ENCODE peak calls at places on chromosomes 4 and X, in eight cellular contexts. One of them, this sample, is unnamed.

GRCh38 chr4:33088713-33089112 is 2368.5 kb downstream of the PCDH7 start:
- DNase-seq in OCI-LY7: no peak
- DNase-seq in mammary epithelial cell: no peak
- DNase-seq in prostate gland: no peak
- DNase-seq in heart right ventricle: no peak
- DNase-seq in upper lobe of right lung: no peak
- DNase-seq in thyroid gland: no peak
- DNase-seq in substantia nigra: no peak
- DNase-seq in this sample: no peak

GRCh38 chr4:74284074-74284473 is 24.2 kb upstream of the EPGN start:
- DNase-seq in upper lobe of right lung: no peak
- DNase-seq in mammary epithelial cell: peak; percentile 73
- DNase-seq in prostate gland: no peak
- DNase-seq in heart right ventricle: no peak
- DNase-seq in OCI-LY7: no peak
- DNase-seq in substantia nigra: no peak
- DNase-seq in thyroid gland: no peak
- DNase-seq in this sample: no peak

GRCh38 chr4:163070023-163070422 is 96.7 kb downstream of the NAF1 start:
- DNase-seq in substantia nigra: no peak
- DNase-seq in mammary epithelial cell: no peak
- DNase-seq in thyroid gland: no peak
- DNase-seq in OCI-LY7: no peak
- DNase-seq in upper lobe of right lung: no peak
- DNase-seq in heart right ventricle: no peak
- DNase-seq in prostate gland: no peak
- DNase-seq in this sample: no peak

GRCh38 chr4:186587416-186588018 is 32.1 kb upstream of the MTNR1A start:
- DNase-seq in thyroid gland: peak; percentile 80
- DNase-seq in substantia nigra: peak; percentile 44
- DNase-seq in mammary epithelial cell: no peak
- DNase-seq in prostate gland: peak; percentile 68
- DNase-seq in upper lobe of right lung: peak; percentile 76
- DNase-seq in OCI-LY7: peak; percentile 46
- DNase-seq in heart right ventricle: peak; percentile 62
- DNase-seq in this sample: no peak

GRCh38 chr4:81919238-81919637 is 447.5 kb upstream of the RASGEF1B start:
- DNase-seq in mammary epithelial cell: peak; percentile 27
- DNase-seq in OCI-LY7: peak; percentile 29
- DNase-seq in upper lobe of right lung: no peak
- DNase-seq in thyroid gland: no peak
- DNase-seq in heart right ventricle: no peak
- DNase-seq in substantia nigra: no peak
- DNase-seq in prostate gland: no peak
- DNase-seq in this sample: no peak

GRCh38 chrX:150308532-150309157 is 54.5 kb upstream of the MAMLD1 start:
- DNase-seq in upper lobe of right lung: no peak
- DNase-seq in mammary epithelial cell: no peak
- DNase-seq in thyroid gland: no peak
- DNase-seq in heart right ventricle: no peak
- DNase-seq in substantia nigra: no peak
- DNase-seq in OCI-LY7: no peak
- DNase-seq in prostate gland: no peak
- DNase-seq in this sample: no peak

GRCh38 chrX:111348363-111348927 is 63.5 kb downstream of the DCX start:
- DNase-seq in substantia nigra: no peak
- DNase-seq in upper lobe of right lung: no peak
- DNase-seq in OCI-LY7: no peak
- DNase-seq in heart right ventricle: peak; percentile 3
- DNase-seq in thyroid gland: no peak
- DNase-seq in prostate gland: no peak
- DNase-seq in mammary epithelial cell: no peak
- DNase-seq in this sample: no peak

GRCh38 chr4:171118091-171118490 is 695.1 kb upstream of the GALNTL6 start:
- DNase-seq in OCI-LY7: no peak
- DNase-seq in mammary epithelial cell: no peak
- DNase-seq in substantia nigra: no peak
- DNase-seq in thyroid gland: no peak
- DNase-seq in prostate gland: no peak
- DNase-seq in upper lobe of right lung: no peak
- DNase-seq in heart right ventricle: no peak
- DNase-seq in this sample: no peak

GRCh38 chrX:39679497-39680157 is 418.1 kb downstream of the BCOR start:
- DNase-seq in thyroid gland: peak; percentile 44
- DNase-seq in OCI-LY7: no peak
- DNase-seq in prostate gland: no peak
- DNase-seq in heart right ventricle: no peak
- DNase-seq in substantia nigra: no peak
- DNase-seq in mammary epithelial cell: no peak
- DNase-seq in upper lobe of right lung: no peak
- DNase-seq in this sample: no peak

GRCh38 chr4:107891299-107891698 is 40.0 kb upstream of the CYP2U1 start:
- DNase-seq in substantia nigra: no peak
- DNase-seq in heart right ventricle: no peak
- DNase-seq in prostate gland: no peak
- DNase-seq in mammary epithelial cell: no peak
- DNase-seq in OCI-LY7: no peak
- DNase-seq in thyroid gland: no peak
- DNase-seq in upper lobe of right lung: no peak
- DNase-seq in this sample: no peak
- H3K27ac ChIP-seq in substantia nigra: no peak overlapping the region
- H3K27ac ChIP-seq in heart right ventricle: no peak overlapping the region
- H3K27ac ChIP-seq in prostate gland: no peak overlapping the region
- H3K27ac ChIP-seq in mammary epithelial cell: no peak overlapping the region
- H3K27ac ChIP-seq in OCI-LY7: no peak overlapping the region
- H3K27ac ChIP-seq in thyroid gland: no peak overlapping the region
- H3K27ac ChIP-seq in upper lobe of right lung: no peak overlapping the region
- H3K27ac ChIP-seq in this sample: no peak overlapping the region

GRCh38 chr4:8393593-8394038 is 46.9 kb downstream of the ACOX3 start:
- DNase-seq in substantia nigra: peak; percentile 50
- DNase-seq in mammary epithelial cell: peak; percentile 84
- DNase-seq in thyroid gland: peak; percentile 87
- DNase-seq in prostate gland: peak; percentile 37
- DNase-seq in OCI-LY7: no peak
- DNase-seq in upper lobe of right lung: no peak
- DNase-seq in heart right ventricle: peak; percentile 74
- DNase-seq in this sample: peak; percentile 33

GRCh38 chr4:8391071-8391470 is 49.5 kb downstream of the ACOX3 start:
- DNase-seq in thyroid gland: no peak
- DNase-seq in OCI-LY7: peak; percentile 59
- DNase-seq in mammary epithelial cell: no peak
- DNase-seq in upper lobe of right lung: no peak
- DNase-seq in prostate gland: no peak
- DNase-seq in substantia nigra: no peak
- DNase-seq in heart right ventricle: no peak
- DNase-seq in this sample: no peak

GRCh38 chr4:8390604-8391003 is 49.9 kb downstream of the ACOX3 start:
- DNase-seq in heart right ventricle: no peak
- DNase-seq in OCI-LY7: no peak
- DNase-seq in substantia nigra: no peak
- DNase-seq in thyroid gland: no peak
- DNase-seq in prostate gland: no peak
- DNase-seq in mammary epithelial cell: no peak
- DNase-seq in upper lobe of right lung: no peak
- DNase-seq in this sample: no peak

GRCh38 chr4:8392591-8393190 is 47.8 kb downstream of the ACOX3 start:
- DNase-seq in mammary epithelial cell: no peak
- DNase-seq in thyroid gland: no peak
- DNase-seq in heart right ventricle: no peak
- DNase-seq in prostate gland: no peak
- DNase-seq in upper lobe of right lung: no peak
- DNase-seq in substantia nigra: no peak
- DNase-seq in OCI-LY7: peak; percentile 26
- DNase-seq in this sample: no peak

GRCh38 chr4:8391972-8392371 is 48.6 kb downstream of the ACOX3 start:
- DNase-seq in upper lobe of right lung: no peak
- DNase-seq in prostate gland: peak; percentile 22
- DNase-seq in heart right ventricle: peak; percentile 78
- DNase-seq in mammary epithelial cell: peak; percentile 33
- DNase-seq in substantia nigra: peak; percentile 27
- DNase-seq in thyroid gland: no peak
- DNase-seq in OCI-LY7: peak; percentile 89
- DNase-seq in this sample: peak; percentile 8
- H3K27ac ChIP-seq in upper lobe of right lung: no peak overlapping the region
- H3K27ac ChIP-seq in prostate gland: peak overlapping the region; percentile 26
- H3K27ac ChIP-seq in heart right ventricle: peak overlapping the region; percentile 88
- H3K27ac ChIP-seq in mammary epithelial cell: no peak overlapping the region
- H3K27ac ChIP-seq in substantia nigra: peak overlapping the region; percentile 95
- H3K27ac ChIP-seq in thyroid gland: peak overlapping the region; percentile 73
- H3K27ac ChIP-seq in OCI-LY7: peak overlapping the region; percentile 79
- H3K27ac ChIP-seq in this sample: no peak overlapping the region

DNA sequence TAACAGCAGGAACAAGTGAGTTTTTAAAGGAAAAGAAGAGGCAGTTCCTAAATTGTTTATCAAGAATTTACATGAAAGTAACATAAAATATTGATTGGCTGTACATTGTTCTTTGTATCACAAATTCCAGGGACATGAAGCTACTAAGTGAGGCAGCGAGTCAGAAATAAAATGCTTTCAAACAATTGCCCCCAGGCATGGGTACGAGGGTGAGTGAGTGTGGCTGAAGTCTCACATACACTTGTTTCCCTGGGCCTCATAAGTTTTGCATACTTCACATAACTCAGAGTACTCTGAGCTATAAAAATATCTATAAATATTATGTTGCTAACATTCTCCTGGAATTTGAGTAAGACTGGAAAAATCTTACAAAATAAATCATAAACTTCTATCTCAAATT is 511.6 kb upstream of the PRKX start:
- DNase-seq in heart right ventricle: no peak
- DNase-seq in substantia nigra: no peak
- DNase-seq in thyroid gland: no peak
- DNase-seq in prostate gland: no peak
- DNase-seq in OCI-LY7: no peak
- DNase-seq in upper lobe of right lung: no peak
- DNase-seq in mammary epithelial cell: no peak
- DNase-seq in this sample: no peak
- H3K27ac ChIP-seq in heart right ventricle: no peak overlapping the region
- H3K27ac ChIP-seq in substantia nigra: no peak overlapping the region
- H3K27ac ChIP-seq in thyroid gland: no peak overlapping the region
- H3K27ac ChIP-seq in prostate gland: no peak overlapping the region
- H3K27ac ChIP-seq in OCI-LY7: no peak overlapping the region
- H3K27ac ChIP-seq in upper lobe of right lung: no peak overlapping the region
- H3K27ac ChIP-seq in mammary epithelial cell: no peak overlapping the region
- H3K27ac ChIP-seq in this sample: no peak overlapping the region

DNA sequence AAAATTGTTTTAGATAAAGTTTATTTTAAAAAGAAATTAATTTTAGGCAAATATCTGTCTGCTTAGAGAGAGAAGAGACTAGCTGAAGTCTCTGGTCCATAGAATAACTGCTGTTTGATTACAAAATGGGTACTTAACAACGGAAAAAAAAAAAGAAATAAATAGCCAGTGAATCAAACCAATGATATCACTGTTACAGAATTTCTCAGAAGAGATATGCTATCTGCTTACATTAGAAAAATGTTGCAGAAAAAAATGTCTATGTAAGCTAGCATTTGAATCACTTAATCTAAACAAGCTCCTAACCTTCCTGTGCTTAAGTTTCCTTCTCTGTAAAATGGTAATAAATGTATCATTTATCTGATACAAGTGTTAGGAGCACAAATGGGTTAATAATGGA is 189.9 kb downstream of the IL15 start:
- DNase-seq in upper lobe of right lung: no peak
- DNase-seq in prostate gland: no peak
- DNase-seq in heart right ventricle: no peak
- DNase-seq in mammary epithelial cell: no peak
- DNase-seq in thyroid gland: no peak
- DNase-seq in substantia nigra: no peak
- DNase-seq in OCI-LY7: no peak
- DNase-seq in this sample: no peak
- H3K27ac ChIP-seq in upper lobe of right lung: no peak overlapping the region
- H3K27ac ChIP-seq in prostate gland: no peak overlapping the region
- H3K27ac ChIP-seq in heart right ventricle: no peak overlapping the region
- H3K27ac ChIP-seq in mammary epithelial cell: no peak overlapping the region
- H3K27ac ChIP-seq in thyroid gland: no peak overlapping the region
- H3K27ac ChIP-seq in substantia nigra: no peak overlapping the region
- H3K27ac ChIP-seq in OCI-LY7: no peak overlapping the region
- H3K27ac ChIP-seq in this sample: no peak overlapping the region

GRCh38 chr4:138158746-138159297 is 83.3 kb downstream of the SLC7A11 start:
- DNase-seq in upper lobe of right lung: no peak
- DNase-seq in thyroid gland: no peak
- DNase-seq in OCI-LY7: no peak
- DNase-seq in heart right ventricle: no peak
- DNase-seq in mammary epithelial cell: peak; percentile 67
- DNase-seq in substantia nigra: no peak
- DNase-seq in prostate gland: no peak
- DNase-seq in this sample: peak; percentile 14
- H3K27ac ChIP-seq in upper lobe of right lung: no peak overlapping the region
- H3K27ac ChIP-seq in thyroid gland: no peak overlapping the region
- H3K27ac ChIP-seq in OCI-LY7: no peak overlapping the region
- H3K27ac ChIP-seq in heart right ventricle: no peak overlapping the region
- H3K27ac ChIP-seq in mammary epithelial cell: no peak overlapping the region
- H3K27ac ChIP-seq in substantia nigra: no peak overlapping the region
- H3K27ac ChIP-seq in prostate gland: no peak overlapping the region
- H3K27ac ChIP-seq in this sample: peak overlapping the region; percentile 11

GRCh38 chr4:40186665-40187014 is 10.2 kb upstream of the RHOH start:
- DNase-seq in OCI-LY7: no peak
- DNase-seq in substantia nigra: no peak
- DNase-seq in mammary epithelial cell: peak; percentile 72
- DNase-seq in upper lobe of right lung: no peak
- DNase-seq in prostate gland: no peak
- DNase-seq in heart right ventricle: no peak
- DNase-seq in thyroid gland: no peak
- DNase-seq in this sample: peak; percentile 60

GRCh38 chr4:40182041-40182440 is 14.8 kb upstream of the RHOH start:
- DNase-seq in mammary epithelial cell: no peak
- DNase-seq in substantia nigra: no peak
- DNase-seq in thyroid gland: no peak
- DNase-seq in heart right ventricle: no peak
- DNase-seq in upper lobe of right lung: no peak
- DNase-seq in prostate gland: no peak
- DNase-seq in OCI-LY7: peak; percentile 52
- DNase-seq in this sample: no peak

GRCh38 chr4:40185830-40186664 is 10.8 kb upstream of the RHOH start:
- DNase-seq in OCI-LY7: peak; percentile 83
- DNase-seq in substantia nigra: no peak
- DNase-seq in prostate gland: no peak
- DNase-seq in thyroid gland: no peak
- DNase-seq in heart right ventricle: no peak
- DNase-seq in upper lobe of right lung: no peak
- DNase-seq in mammary epithelial cell: no peak
- DNase-seq in this sample: no peak

GRCh38 chr4:40182979-40183378 is 13.9 kb upstream of the RHOH start:
- DNase-seq in prostate gland: no peak
- DNase-seq in OCI-LY7: no peak
- DNase-seq in substantia nigra: no peak
- DNase-seq in thyroid gland: no peak
- DNase-seq in heart right ventricle: no peak
- DNase-seq in upper lobe of right lung: no peak
- DNase-seq in mammary epithelial cell: no peak
- DNase-seq in this sample: no peak

GRCh38 chr4:40183615-40184411 is 13.0 kb upstream of the RHOH start:
- DNase-seq in OCI-LY7: peak; percentile 52
- DNase-seq in prostate gland: no peak
- DNase-seq in thyroid gland: no peak
- DNase-seq in mammary epithelial cell: peak; percentile 90
- DNase-seq in substantia nigra: no peak
- DNase-seq in upper lobe of right lung: no peak
- DNase-seq in heart right ventricle: no peak
- DNase-seq in this sample: peak; percentile 72
- H3K27ac ChIP-seq in OCI-LY7: peak overlapping the region; percentile 94
- H3K27ac ChIP-seq in prostate gland: no peak overlapping the region
- H3K27ac ChIP-seq in thyroid gland: no peak overlapping the region
- H3K27ac ChIP-seq in mammary epithelial cell: peak overlapping the region; percentile 98
- H3K27ac ChIP-seq in substantia nigra: no peak overlapping the region
- H3K27ac ChIP-seq in upper lobe of right lung: no peak overlapping the region
- H3K27ac ChIP-seq in heart right ventricle: no peak overlapping the region
- H3K27ac ChIP-seq in this sample: peak overlapping the region; percentile 98